ENCODE peak calls at places on chromosomes 5 and 9, in six cellular contexts. P, Q, T, G, O and K are unnamed samples.

GRCh38 chr9:137456864-137457405 is 2.2 kb downstream of the NSMF start:
- DNase-seq in P (no peak), Q (no peak), O (no peak), G (no peak), T (no peak), K (no peak)

GRCh38 chr9:114281421-114282103 is 41.3 kb upstream of the ORM1 start:
- DNase-seq in O (peak; percentile 85), T (no peak), G (no peak), Q (no peak), P (no peak), K (peak; percentile 41)

GRCh38 chr5:39794511-39794910 is 369.7 kb upstream of the DAB2 start:
- DNase-seq in P (no peak), G (no peak), Q (no peak), O (no peak), T (no peak), K (peak; percentile 26)

GRCh38 chr5:66565878-66566277 is 30.3 kb upstream of the MAST4 start:
- DNase-seq in Q (no peak), T (no peak), G (no peak), O (no peak), P (no peak), K (no peak)

GRCh38 chr5:4941957-4942830 is 197.9 kb upstream of the ADAMTS16 start:
- DNase-seq in O (peak; percentile 87), Q (no peak), G (peak; percentile 9), T (peak; percentile 59), P (no peak), K (peak; percentile 6)

GRCh38 chr9:33315371-33315770 is 25.1 kb downstream of the NFX1 start:
- DNase-seq in P (no peak), O (no peak), T (no peak), Q (no peak), G (no peak), K (no peak)

GRCh38 chr9:97632992-97633858 is at the start of the genes NCBP1 and TSTD2:
- DNase-seq in T (peak; percentile 99), P (peak; percentile 96), Q (peak; percentile 99), O (peak; percentile 94), G (peak; percentile 94), K (peak; percentile 100)

GRCh38 chr9:23492126-23493002 is 333.7 kb downstream of the ELAVL2 start:
- DNase-seq in Q (peak; percentile 33), G (peak; percentile 89), T (peak; percentile 71), P (no peak), O (peak; percentile 46), K (peak; percentile 70)

GRCh38 chr9:127131871-127132270 is 9.4 kb upstream of the ANGPTL2 start:
- DNase-seq in O (no peak), P (peak; percentile 15), G (peak; percentile 55), Q (no peak), T (no peak), K (peak; percentile 73)

GRCh38 chr9:111178361-111179043 is 140.2 kb upstream of the LPAR1 start:
- DNase-seq in Q (no peak), T (no peak), G (no peak), P (no peak), O (no peak), K (peak; percentile 81)

GRCh38 chr9:82991684-82992083 is 71.3 kb downstream of the RASEF start:
- DNase-seq in G (no peak), Q (no peak), T (no peak), O (peak; percentile 30), P (no peak), K (no peak)

GRCh38 chr9:117718085-117718484 is 13.9 kb downstream of the TLR4 start:
- DNase-seq in G (no peak), P (no peak), Q (peak; percentile 89), T (no peak), O (no peak), K (peak; percentile 79)

GRCh38 chr9:127175319-127175715 is 52.9 kb upstream of the ANGPTL2 start:
- DNase-seq in O (no peak), P (no peak), Q (no peak), T (no peak), G (no peak), K (no peak)

GRCh38 chr5:178296066-178296465 is 63.5 kb upstream of the PHYKPL start:
- DNase-seq in O (no peak), Q (no peak), G (no peak), P (no peak), T (no peak), K (no peak)

GRCh38 chr5:169805527-169805934 is 168.5 kb downstream of the DOCK2 start:
- DNase-seq in O (no peak), T (peak; percentile 30), G (no peak), Q (no peak), P (no peak), K (peak; percentile 78)

GRCh38 chr9:35385042-35385441 is 104.9 kb upstream of the RUSC2 start:
- DNase-seq in G (peak; percentile 20), Q (no peak), P (no peak), T (peak; percentile 38), O (no peak), K (peak; percentile 82)

GRCh38 chr5:67610191-67610912 is 413.8 kb upstream of the CD180 start:
- DNase-seq in O (no peak), Q (no peak), P (no peak), T (no peak), G (no peak), K (no peak)

GRCh38 chr5:54090495-54091084 is 219.8 kb downstream of the ARL15 start:
- DNase-seq in O (no peak), Q (no peak), G (peak; percentile 23), T (no peak), P (peak; percentile 15), K (peak; percentile 85)

GRCh38 chr9:98128316-98128715 is 9.3 kb upstream of the TRIM14 start:
- DNase-seq in O (no peak), T (no peak), G (no peak), Q (no peak), P (no peak), K (no peak)

GRCh38 chr5:104347119-104347708 is 784.6 kb upstream of the NUDT12 start:
- DNase-seq in G (peak; percentile 61), T (peak; percentile 10), P (peak; percentile 6), Q (peak; percentile 28), O (no peak), K (peak; percentile 3)

GRCh38 chr5:138240690-138241385 is 27.7 kb upstream of the CDC23 start:
- DNase-seq in P (no peak), T (no peak), G (no peak), Q (no peak), O (no peak), K (no peak)

GRCh38 chr5:2889946-2890475 is 138.5 kb upstream of the IRX2 start:
- DNase-seq in O (no peak), P (no peak), T (no peak), G (no peak), Q (no peak), K (no peak)

GRCh38 chr5:167295686-167296015 is 995.8 kb upstream of the WWC1 start:
- DNase-seq in G (no peak), T (no peak), Q (no peak), P (no peak), O (no peak), K (no peak)

GRCh38 chr5:76527685-76528161 is 95.5 kb downstream of the F2RL2 start:
- DNase-seq in Q (no peak), G (no peak), P (no peak), O (no peak), T (no peak), K (no peak)

GRCh38 chr5:134547579-134547978 is 22.1 kb downstream of the JADE2 start:
- DNase-seq in G (peak; percentile 60), P (no peak), T (no peak), Q (no peak), O (no peak), K (peak; percentile 94)

GRCh38 chr9:73684601-73685000 is 532.9 kb downstream of the ANXA1 start:
- DNase-seq in O (no peak), G (peak; percentile 74), Q (no peak), T (no peak), P (no peak), K (peak; percentile 19)

GRCh38 chr5:65672787-65673186 is 48.0 kb downstream of the SHLD3 start:
- DNase-seq in P (no peak), G (peak; percentile 4), Q (no peak), T (no peak), O (no peak), K (peak; percentile 74)

DNA sequence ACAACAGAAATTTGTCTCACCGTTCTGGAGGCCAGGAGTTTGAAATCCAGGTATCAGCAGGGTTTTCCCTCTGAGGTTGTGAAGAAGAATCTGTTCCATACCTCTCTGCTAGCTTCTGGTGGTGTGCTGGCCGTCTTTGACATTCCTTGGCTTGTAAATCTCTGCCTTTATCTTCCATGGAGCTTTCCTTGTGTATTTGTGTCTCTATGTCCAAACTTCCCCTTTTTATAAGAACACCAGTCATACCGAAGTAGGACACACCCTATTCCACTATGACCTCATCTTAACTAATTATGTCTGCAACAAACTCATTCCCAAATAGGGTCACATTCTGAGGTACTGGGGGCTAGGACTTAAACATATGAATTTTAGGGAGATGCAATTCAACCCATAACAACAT is 38.3 kb downstream of the PRKACG start:
- DNase-seq in O (no peak), T (no peak), P (no peak), Q (no peak), G (no peak), K (no peak)
- H3K4me3 ChIP-seq in O (no peak overlapping the region), T (no peak overlapping the region), P (no peak overlapping the region), Q (no peak overlapping the region), G (no peak overlapping the region), K (no peak overlapping the region)

GRCh38 chr5:75340714-75341478 is 3.9 kb downstream of the HMGCR start:
- DNase-seq in P (no peak), T (no peak), O (no peak), Q (no peak), G (peak; percentile 80), K (peak; percentile 34)
- TF ChIP-seq EZH2phosphoT487 in P (no peak), T (no peak), O (no peak), Q (no peak), G (no peak), K (no peak)

GRCh38 chr9:99184427-99185327 is 37.1 kb downstream of the ALG2 start:
- DNase-seq in Q (peak; percentile 76), T (peak; percentile 93), P (peak; percentile 74), G (peak; percentile 85), O (peak; percentile 77), K (peak; percentile 90)

GRCh38 chr9:99181621-99182020 is 40.1 kb downstream of the ALG2 start:
- DNase-seq in G (no peak), Q (peak; percentile 35), P (no peak), O (no peak), T (no peak), K (no peak)

GRCh38 chr9:99185328-99185632 is 36.5 kb downstream of the ALG2 start:
- DNase-seq in T (no peak), Q (no peak), G (no peak), O (no peak), P (no peak), K (no peak)

GRCh38 chr9:99184073-99184426 is 37.7 kb downstream of the ALG2 start:
- DNase-seq in G (no peak), T (no peak), P (no peak), O (no peak), Q (no peak), K (no peak)

DNA sequence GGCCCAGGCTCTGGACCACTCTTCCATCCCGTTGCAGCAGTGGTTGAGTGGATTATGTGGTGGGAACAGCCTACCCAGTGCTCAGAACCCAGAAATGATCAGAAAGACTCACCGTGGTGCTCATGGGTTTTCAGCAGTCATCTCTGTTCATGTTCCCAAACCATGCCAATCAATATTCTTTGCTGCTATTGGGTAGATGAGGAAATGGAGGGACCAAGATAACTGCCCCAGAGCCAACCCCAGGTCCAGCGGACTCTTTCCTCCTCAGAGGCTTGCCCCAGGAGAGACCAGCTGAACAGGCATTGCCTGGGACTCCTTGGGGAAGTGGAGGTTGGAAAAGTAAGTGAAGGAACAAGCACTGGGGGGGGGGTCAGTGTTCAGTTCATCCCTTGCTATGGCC is 38.1 kb downstream of the ALG2 start:
- DNase-seq in Q (no peak), O (no peak), P (no peak), G (no peak), T (no peak), K (no peak)
- H3K9ac ChIP-seq in Q (no peak overlapping the region), O (no peak overlapping the region), P (no peak overlapping the region), G (no peak overlapping the region), T (no peak overlapping the region), K (no peak overlapping the region)

GRCh38 chr5:73234156-73234555 is 61.2 kb downstream of the TMEM174 start:
- DNase-seq in O (no peak), T (no peak), P (no peak), Q (no peak), G (no peak), K (no peak)
- H3K4me3 ChIP-seq in O (no peak overlapping the region), T (peak overlapping the region; percentile 43), P (no peak overlapping the region), Q (no peak overlapping the region), G (no peak overlapping the region), K (no peak overlapping the region)